ENCODE peak calls at places on chromosomes 3 and 15, in eight cellular contexts. S is MCF 10A, W is left ventricle myocardium inferior, Z is GM13976, T is H9, V is brain microvascular endothelial cell, P is PC-3, Q is IMR-90. O is an unnamed sample.

GRCh38 chr3:159624616-159625015 is 364.0 kb upstream of the IL12A start:
- DNase-seq in V (no peak), Q (no peak), W (no peak), S (peak; percentile 40), T (no peak), Z (no peak), P (peak; percentile 51), O (no peak)

GRCh38 chr15:29970402-29970695 is 112.4 kb upstream of the GOLGA8J start:
- DNase-seq in P (peak; percentile 63), V (peak; percentile 23), W (no peak), S (peak; percentile 21), Z (no peak), Q (no peak), T (no peak), O (no peak)

GRCh38 chr15:98308117-98308516 is 340.2 kb upstream of the IGF1R start:
- DNase-seq in Z (no peak), P (no peak), V (no peak), Q (no peak), T (no peak), S (no peak), W (no peak), O (no peak)

GRCh38 chr15:70164156-70164900 is 66.6 kb upstream of the TLE3 start:
- DNase-seq in Q (no peak), W (no peak), Z (no peak), P (peak; percentile 25), S (no peak), T (no peak), V (no peak), O (peak; percentile 38)

GRCh38 chr15:67531379-67532059 is 10.6 kb downstream of the C15orf61 start:
- DNase-seq in Z (no peak), V (peak; percentile 43), Q (peak; percentile 80), P (peak; percentile 72), T (no peak), S (peak; percentile 13), W (no peak), O (no peak)

GRCh38 chr15:51503003-51503402 is 119.6 kb downstream of the DMXL2 start:
- DNase-seq in P (no peak), Z (no peak), V (no peak), W (no peak), S (no peak), Q (no peak), T (no peak), O (no peak)

GRCh38 chr3:150177673-150178378 is 207.1 kb upstream of the PFN2 start:
- DNase-seq in Z (no peak), V (peak; percentile 68), W (no peak), P (peak; percentile 56), S (peak; percentile 26), T (no peak), Q (peak; percentile 84), O (no peak)

GRCh38 chr3:69240651-69241578 is 118.5 kb upstream of the LMOD3 start:
- DNase-seq in P (no peak), S (no peak), W (no peak), T (no peak), Q (no peak), Z (no peak), V (peak; percentile 14), O (no peak)

DNA sequence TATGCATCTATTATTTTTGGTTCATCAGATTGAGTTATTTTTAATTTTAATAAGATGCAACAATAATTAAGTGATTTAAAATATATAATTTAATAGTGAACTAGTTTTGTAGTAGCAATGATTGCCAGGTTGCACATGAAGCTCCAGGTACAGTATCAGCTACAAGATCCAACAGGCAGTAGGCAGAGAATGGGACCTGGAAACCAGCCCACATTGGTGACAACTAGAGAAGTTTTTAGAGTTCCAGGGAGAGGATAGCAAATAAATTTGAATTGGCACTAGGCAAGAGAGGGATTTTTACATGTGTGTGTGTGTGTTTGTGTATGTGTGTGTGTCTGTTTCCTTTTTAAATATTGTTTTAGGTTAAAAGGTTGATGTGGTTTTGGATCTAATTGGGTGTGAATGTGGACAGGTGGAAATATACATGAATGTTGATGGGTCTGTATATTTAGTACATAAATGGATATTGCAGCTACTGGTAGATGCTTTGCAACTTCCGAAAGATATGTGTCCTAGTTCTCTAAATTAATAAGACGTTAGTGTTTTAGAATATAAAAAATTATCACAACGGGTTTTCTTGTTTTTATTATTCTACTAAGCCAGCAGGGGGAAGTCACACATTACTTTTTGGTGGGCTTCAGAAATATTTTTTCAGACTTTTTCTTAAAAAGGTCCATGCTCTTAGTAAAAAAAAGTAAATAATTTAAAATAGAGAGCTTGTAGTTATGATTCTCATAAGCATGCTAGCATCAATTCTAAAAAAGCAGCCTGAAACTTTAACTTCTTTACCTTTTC is 110.1 kb upstream of the GBE1 start:
- DNase-seq in V (no peak), W (no peak), Z (no peak), Q (no peak), T (no peak), S (peak; percentile 11), P (peak; percentile 19), O (no peak)
- TF ChIP-seq CTCF in V (no peak), W (peak; percentile 35), Z (no peak), Q (peak; percentile 5), T (peak; percentile 62), S (peak; percentile 16), P (peak; percentile 65), O (peak; percentile 79)

GRCh38 chr3:126654571-126655393 is at the start of gene TXNRD3:
- DNase-seq in Q (peak; percentile 49), Z (peak; percentile 75), W (peak; percentile 87), V (peak; percentile 36), T (peak; percentile 84), P (peak; percentile 69), S (peak; percentile 81), O (no peak)
- TF ChIP-seq CTCF in Q (peak; percentile 5), Z (no peak), W (peak; percentile 38), V (no peak), T (peak; percentile 18), P (no peak), S (peak; percentile 8), O (peak; percentile 60)

DNA sequence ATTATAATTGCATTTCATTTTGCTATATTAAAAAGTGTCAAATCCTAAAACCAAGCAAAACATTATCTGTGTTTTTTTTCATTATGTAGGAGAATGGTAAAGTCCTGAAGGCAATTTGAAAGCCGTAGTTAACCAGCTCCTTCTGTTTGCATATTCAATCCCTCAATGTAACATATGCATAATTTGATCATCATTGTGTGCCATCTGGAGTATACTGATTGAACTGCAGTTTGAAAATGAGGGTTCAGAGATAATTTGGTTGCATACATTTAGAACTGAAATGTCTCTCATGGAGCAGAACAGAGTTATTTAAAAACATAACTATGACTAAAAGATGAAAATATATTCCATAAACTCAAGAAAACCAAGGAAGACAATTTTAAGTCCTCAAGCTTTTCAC is 518.6 kb downstream of the GBE1 start:
- DNase-seq in Z (no peak), S (peak; percentile 52), T (no peak), V (no peak), W (no peak), P (peak; percentile 70), Q (peak; percentile 3), O (no peak)
- TF ChIP-seq CTCF in Z (no peak), S (peak; percentile 46), T (no peak), V (peak; percentile 43), W (peak; percentile 32), P (peak; percentile 82), Q (peak; percentile 37), O (peak; percentile 88)

GRCh38 chr3:61444794-61445193 is 116.6 kb upstream of the PTPRG start:
- DNase-seq in W (no peak), P (no peak), Z (no peak), S (no peak), T (no peak), Q (no peak), V (no peak), O (no peak)

GRCh38 chr3:61445924-61446323 is 115.4 kb upstream of the PTPRG start:
- DNase-seq in Z (no peak), P (no peak), V (no peak), T (no peak), W (no peak), Q (no peak), S (no peak), O (no peak)

GRCh38 chr3:61449327-61450040 is 111.9 kb upstream of the PTPRG start:
- DNase-seq in Q (no peak), S (no peak), W (no peak), T (no peak), Z (no peak), P (no peak), V (no peak), O (no peak)

GRCh38 chr3:61451841-61452240 is 109.5 kb upstream of the PTPRG start:
- DNase-seq in Z (no peak), S (peak; percentile 13), V (peak; percentile 56), T (no peak), P (no peak), Q (peak; percentile 28), W (no peak), O (no peak)

GRCh38 chr3:61448378-61448777 is 113.0 kb upstream of the PTPRG start:
- DNase-seq in P (no peak), Q (no peak), Z (no peak), V (no peak), T (no peak), S (peak; percentile 60), W (no peak), O (no peak)
- TF ChIP-seq CTCF in P (no peak), Q (no peak), Z (no peak), V (no peak), T (no peak), S (no peak), W (no peak), O (no peak)

GRCh38 chr3:142866841-142867631 is 21.8 kb downstream of the PCOLCE2 start:
- DNase-seq in Z (no peak), P (peak; percentile 11), V (no peak), W (no peak), Q (no peak), S (peak; percentile 48), T (peak; percentile 97), O (no peak)
- TF ChIP-seq CTCF in Z (no peak), P (peak; percentile 34), V (peak; percentile 33), W (no peak), Q (no peak), S (no peak), T (peak; percentile 72), O (peak; percentile 30)